ENCODE peak calls at places on chromosomes 13 and 19, in seven cellular contexts. D is activated T-cell treated with anti-CD3 and anti-CD28 coated beads, Interleukin-2, amount 50 U/mL, for 24 hours; K is cortex of kidney; E is GM04504; B is H54; N is activated CD8-positive, alpha-beta memory T cell treated with anti-CD3 and anti-CD28 coated beads, Interleukin-2, amount 50 U/mL, for 48 hours; Y is ACHN. T is an unnamed sample.

GRCh38 chr19:11269408-11269807 is 7.1 kb upstream of the DOCK6 start:
- DNase-seq in D (no peak), K (no peak), E (no peak), B (no peak), N (no peak), Y (no peak), T (no peak)

GRCh38 chr13:48567521-48568331 is 34.8 kb upstream of the RCBTB2 start:
- DNase-seq in D (no peak), K (no peak), E (no peak), B (no peak), N (no peak), Y (no peak), T (no peak)

GRCh38 chr13:97322740-97323342 is 100.7 kb downstream of the MBNL2 start:
- DNase-seq in D (no peak), K (no peak), E (no peak), B (no peak), N (no peak), Y (no peak), T (no peak)

GRCh38 chr13:97385146-97385545 is 48.8 kb upstream of the RAP2A start:
- DNase-seq in D (no peak), K (no peak), E (no peak), B (no peak), N (no peak), Y (peak), T (no peak)

GRCh38 chr13:76271728-76272232 is 614.4 kb downstream of the KCTD12 start:
- DNase-seq in D (no peak), K (no peak), E (no peak), B (no peak), N (no peak), Y (no peak), T (no peak)

GRCh38 chr19:10086032-10086903 is at the start of gene SHFL:
- DNase-seq in D (peak), K (no peak), E (no peak), B (peak), N (peak), Y (peak), T (peak)

GRCh38 chr19:30556230-30556711 is 184.1 kb downstream of the ZNF536 start:
- DNase-seq in D (no peak), K (no peak), E (no peak), B (no peak), N (no peak), Y (no peak), T (no peak)

GRCh38 chr13:106453101-106453500 is 82.4 kb downstream of the EFNB2 start:
- DNase-seq in D (no peak), K (no peak), E (no peak), B (no peak), N (no peak), Y (no peak), T (no peak)

GRCh38 chr19:41920878-41921277 is 7.4 kb downstream of the ERFL start:
- DNase-seq in D (no peak), K (no peak), E (no peak), B (no peak), N (no peak), Y (no peak), T (no peak)

GRCh38 chr19:14102756-14103155 is 12.2 kb upstream of the SAMD1 start:
- DNase-seq in D (no peak), K (no peak), E (no peak), B (no peak), N (no peak), Y (no peak), T (no peak)